ENCODE peak calls at places on chromosome 2, in ten cellular contexts. R is IMR-90, Y is K562, K is fibroblast of lung, M is astrocyte, U is HCT116, E is OCI-LY7, I is GM12878, G is MM.1S, V is GM23338. F is an unnamed sample.

GRCh38 chr2:9097239-9097638 is 93.8 kb upstream of the MBOAT2 start:
- DNase-seq in R (no peak), Y (no peak), K (no peak), M (no peak), U (no peak), E (no peak), I (no peak), G (no peak), V (no peak), F (no peak)

GRCh38 chr2:170813611-170814550 is 2.8 kb upstream of the GAD1 start:
- DNase-seq in R (peak; percentile 44), Y (peak; percentile 70), K (peak; percentile 52), M (peak; percentile 35), U (no peak), E (no peak), I (no peak), G (peak; percentile 39), V (peak; percentile 95), F (peak; percentile 91)

GRCh38 chr2:55431982-55432627 is 12.4 kb upstream of the CCDC88A start:
- DNase-seq in R (peak; percentile 56), Y (peak; percentile 30), K (peak; percentile 25), M (peak; percentile 15), U (peak; percentile 29), E (peak; percentile 69), I (no peak), G (peak; percentile 64), V (peak; percentile 57), F (peak; percentile 52)

GRCh38 chr2:142989276-142990204 is 112.1 kb downstream of the KYNU start:
- DNase-seq in R (peak; percentile 71), Y (peak; percentile 13), K (peak; percentile 50), M (peak; percentile 51), U (peak; percentile 24), E (peak; percentile 43), I (no peak), G (peak; percentile 59), V (peak; percentile 57), F (peak; percentile 26)

GRCh38 chr2:129847043-129847442 is 132.4 kb upstream of the RAB6C start:
- DNase-seq in R (no peak), Y (no peak), K (no peak), M (no peak), U (no peak), E (no peak), I (no peak), G (no peak), V (no peak), F (no peak)

GRCh38 chr2:161416633-161417427 is 733 bp downstream of the TBR1 start:
- DNase-seq in R (no peak), Y (no peak), K (no peak), M (no peak), U (no peak), E (no peak), I (no peak), G (no peak), V (peak; percentile 53), F (peak; percentile 30)

GRCh38 chr2:104861295-104862060 is 7.6 kb downstream of the POU3F3 start:
- DNase-seq in R (no peak), Y (no peak), K (no peak), M (no peak), U (no peak), E (no peak), I (no peak), G (no peak), V (peak; percentile 67), F (peak; percentile 63)

GRCh38 chr2:46555011-46555410 is 75.6 kb downstream of the TMEM247 start:
- DNase-seq in R (no peak), Y (peak; percentile 41), K (no peak), M (no peak), U (no peak), E (peak; percentile 63), I (no peak), G (no peak), V (peak; percentile 87), F (no peak)

GRCh38 chr2:38959938-38960608 is 70.4 kb downstream of the ARHGEF33 start:
- DNase-seq in R (peak; percentile 85), Y (no peak), K (peak; percentile 91), M (peak; percentile 83), U (no peak), E (no peak), I (no peak), G (no peak), V (peak; percentile 94), F (peak; percentile 98)

GRCh38 chr2:130845507-130846085 is 8.9 kb downstream of the ARHGEF4 start:
- DNase-seq in R (peak; percentile 12), Y (no peak), K (peak; percentile 26), M (no peak), U (no peak), E (no peak), I (no peak), G (no peak), V (no peak), F (peak; percentile 63)

GRCh38 chr2:164793531-164793930 is 48.1 kb downstream of the COBLL1 start:
- DNase-seq in R (no peak), Y (no peak), K (no peak), M (no peak), U (no peak), E (no peak), I (no peak), G (no peak), V (no peak), F (peak; percentile 31)

GRCh38 chr2:242032780-242033656 is 163.5 kb downstream of the RTP5 start:
- DNase-seq in R (no peak), Y (no peak), K (no peak), M (no peak), U (no peak), E (no peak), I (no peak), G (no peak), V (no peak), F (no peak)

GRCh38 chr2:118202707-118203303 is 114.5 kb downstream of the INSIG2 start:
- DNase-seq in R (peak; percentile 36), Y (peak; percentile 50), K (peak; percentile 29), M (peak; percentile 18), U (no peak), E (peak; percentile 58), I (no peak), G (peak; percentile 55), V (peak; percentile 85), F (no peak)

GRCh38 chr2:231545105-231545902 is 15.1 kb upstream of the NMUR1 start:
- DNase-seq in R (peak; percentile 53), Y (peak; percentile 45), K (peak; percentile 87), M (peak; percentile 83), U (no peak), E (peak; percentile 85), I (peak; percentile 98), G (peak; percentile 91), V (no peak), F (peak; percentile 72)

GRCh38 chr2:43068730-43069517 is 157.5 kb downstream of the ZFP36L2 start:
- DNase-seq in R (no peak), Y (no peak), K (no peak), M (no peak), U (no peak), E (no peak), I (no peak), G (no peak), V (no peak), F (peak; percentile 86)
- TF ChIP-seq CTCF in R (no peak), Y (no peak), K (no peak), M (no peak), U (no peak), E (no peak), I (no peak), G (no peak), V (no peak), F (no peak)

GRCh38 chr2:119544075-119545031 is at the start of gene CFAP221:
- DNase-seq in R (peak; percentile 28), Y (peak; percentile 92), K (peak; percentile 55), M (peak; percentile 35), U (peak; percentile 71), E (no peak), I (no peak), G (peak; percentile 85), V (peak; percentile 88), F (peak; percentile 95)
- H2AFZ ChIP-seq in R (peak within 1 kb of the TSS; percentile 94), Y (peak within 1 kb of the TSS; percentile 100), K (peak within 1 kb of the TSS; percentile 85), M (peak within 1 kb of the TSS; percentile 99), U (peak within 1 kb of the TSS; percentile 98), E (no peak within 1 kb of the TSS), I (peak within 1 kb of the TSS; percentile 46), G (peak within 1 kb of the TSS; percentile 93), V (peak within 1 kb of the TSS; percentile 97), F (peak within 1 kb of the TSS; percentile 90)

GRCh38 chr2:208265807-208266640 is at the start of gene PIKFYVE:
- DNase-seq in R (peak; percentile 98), Y (peak; percentile 96), K (peak; percentile 98), M (peak; percentile 96), U (peak; percentile 96), E (peak; percentile 98), I (peak; percentile 91), G (peak; percentile 97), V (peak; percentile 99), F (peak; percentile 96)
- TF ChIP-seq CTCF in R (no peak), Y (no peak), K (no peak), M (no peak), U (no peak), E (no peak), I (no peak), G (no peak), V (no peak), F (no peak)

GRCh38 chr2:177306550-177306949 is 42.0 kb upstream of the NFE2L2 start:
- DNase-seq in R (no peak), Y (peak; percentile 56), K (no peak), M (no peak), U (no peak), E (no peak), I (no peak), G (no peak), V (no peak), F (peak; percentile 37)
- H2AFZ ChIP-seq in R (no peak overlapping the region), Y (no peak overlapping the region), K (no peak overlapping the region), M (no peak overlapping the region), U (no peak overlapping the region), E (no peak overlapping the region), I (no peak overlapping the region), G (no peak overlapping the region), V (no peak overlapping the region), F (no peak overlapping the region)

GRCh38 chr2:73714091-73714490 is 23.1 kb downstream of the TPRKB start:
- DNase-seq in R (no peak), Y (no peak), K (no peak), M (no peak), U (no peak), E (no peak), I (no peak), G (no peak), V (no peak), F (no peak)
- TF ChIP-seq CTCF in R (no peak), Y (no peak), K (no peak), M (no peak), U (no peak), E (no peak), I (no peak), G (no peak), V (no peak), F (no peak)

F was measured in osteoblast.